ENCODE peak calls at places on chromosome 5, in six cellular contexts. One of them, this sample, is unnamed.

GRCh38 chr5:96714951-96715451 is 52.8 kb downstream of the CAST start:
- DNase-seq in mesenchymal stem cell: peak
- DNase-seq in neuronal stem cell: peak
- DNase-seq in H1: no peak
- DNase-seq in IMR-90: peak
- DNase-seq in H9: peak
- DNase-seq in this sample: peak

GRCh38 chr5:143229896-143230675 is 173.4 kb downstream of the NR3C1 start:
- DNase-seq in H9: no peak
- DNase-seq in mesenchymal stem cell: no peak
- DNase-seq in IMR-90: no peak
- DNase-seq in neuronal stem cell: no peak
- DNase-seq in H1: no peak
- DNase-seq in this sample: no peak

GRCh38 chr5:173554989-173555705 is 61.3 kb downstream of the BOD1 start:
- DNase-seq in mesenchymal stem cell: no peak
- DNase-seq in neuronal stem cell: no peak
- DNase-seq in H1: no peak
- DNase-seq in IMR-90: no peak
- DNase-seq in H9: no peak
- DNase-seq in this sample: no peak

GRCh38 chr5:180860273-180860886 is 696 bp downstream of the ZFP62 start:
- DNase-seq in H9: peak
- DNase-seq in mesenchymal stem cell: peak
- DNase-seq in IMR-90: no peak
- DNase-seq in H1: peak
- DNase-seq in neuronal stem cell: no peak
- DNase-seq in this sample: no peak

GRCh38 chr5:143552680-143553079 is 149.2 kb upstream of the NR3C1 start:
- DNase-seq in H1: no peak
- DNase-seq in neuronal stem cell: no peak
- DNase-seq in IMR-90: no peak
- DNase-seq in H9: no peak
- DNase-seq in mesenchymal stem cell: no peak
- DNase-seq in this sample: no peak

GRCh38 chr5:36875051-36875788 is 1.3 kb upstream of the NIPBL start:
- DNase-seq in H9: peak
- DNase-seq in IMR-90: peak
- DNase-seq in H1: no peak
- DNase-seq in neuronal stem cell: peak
- DNase-seq in mesenchymal stem cell: peak
- DNase-seq in this sample: peak

GRCh38 chr5:58849995-58850667 is 267.3 kb downstream of the RAB3C start:
- DNase-seq in H1: no peak
- DNase-seq in IMR-90: peak
- DNase-seq in mesenchymal stem cell: peak
- DNase-seq in H9: no peak
- DNase-seq in neuronal stem cell: peak
- DNase-seq in this sample: peak

GRCh38 chr5:164663223-164663989 is 1158.0 kb downstream of the MAT2B start:
- DNase-seq in H9: no peak
- DNase-seq in IMR-90: peak
- DNase-seq in H1: no peak
- DNase-seq in mesenchymal stem cell: no peak
- DNase-seq in neuronal stem cell: no peak
- DNase-seq in this sample: peak

GRCh38 chr5:8522635-8523034 is 653.7 kb downstream of the MTRR start:
- DNase-seq in neuronal stem cell: no peak
- DNase-seq in H1: no peak
- DNase-seq in IMR-90: no peak
- DNase-seq in H9: no peak
- DNase-seq in mesenchymal stem cell: no peak
- DNase-seq in this sample: no peak

GRCh38 chr5:177484902-177485549 is 11.6 kb upstream of the DBN1 start:
- DNase-seq in mesenchymal stem cell: no peak
- DNase-seq in neuronal stem cell: no peak
- DNase-seq in H1: no peak
- DNase-seq in IMR-90: no peak
- DNase-seq in H9: no peak
- DNase-seq in this sample: no peak
- H4K91ac ChIP-seq in mesenchymal stem cell: no peak
- H4K91ac ChIP-seq in neuronal stem cell: no peak
- H4K91ac ChIP-seq in H1: peak
- H4K91ac ChIP-seq in IMR-90: no peak
- H4K91ac ChIP-seq in H9: no peak
- H4K91ac ChIP-seq in this sample: no peak

GRCh38 chr5:39117401-39117800 is 43.2 kb upstream of the RICTOR start:
- DNase-seq in IMR-90: peak
- DNase-seq in neuronal stem cell: no peak
- DNase-seq in mesenchymal stem cell: no peak
- DNase-seq in H1: no peak
- DNase-seq in H9: no peak
- DNase-seq in this sample: no peak

GRCh38 chr5:39115644-39116346 is 41.6 kb upstream of the RICTOR start:
- DNase-seq in neuronal stem cell: no peak
- DNase-seq in IMR-90: no peak
- DNase-seq in mesenchymal stem cell: no peak
- DNase-seq in H1: no peak
- DNase-seq in H9: no peak
- DNase-seq in this sample: no peak

GRCh38 chr5:39114155-39114554 is 40.0 kb upstream of the RICTOR start:
- DNase-seq in H1: no peak
- DNase-seq in mesenchymal stem cell: no peak
- DNase-seq in H9: no peak
- DNase-seq in neuronal stem cell: no peak
- DNase-seq in IMR-90: no peak
- DNase-seq in this sample: no peak

GRCh38 chr5:39118638-39119037 is 44.4 kb upstream of the RICTOR start:
- DNase-seq in IMR-90: no peak
- DNase-seq in neuronal stem cell: no peak
- DNase-seq in H1: no peak
- DNase-seq in mesenchymal stem cell: no peak
- DNase-seq in H9: no peak
- DNase-seq in this sample: no peak

GRCh38 chr5:39116347-39116899 is 42.2 kb upstream of the RICTOR start:
- DNase-seq in H9: no peak
- DNase-seq in neuronal stem cell: no peak
- DNase-seq in H1: no peak
- DNase-seq in mesenchymal stem cell: no peak
- DNase-seq in IMR-90: no peak
- DNase-seq in this sample: peak
- H4K91ac ChIP-seq in H9: no peak
- H4K91ac ChIP-seq in neuronal stem cell: no peak
- H4K91ac ChIP-seq in H1: no peak
- H4K91ac ChIP-seq in mesenchymal stem cell: no peak
- H4K91ac ChIP-seq in IMR-90: no peak
- H4K91ac ChIP-seq in this sample: no peak

GRCh38 chr5:34627794-34628193 is 28.3 kb upstream of the RAI14 start:
- DNase-seq in H9: no peak
- DNase-seq in neuronal stem cell: no peak
- DNase-seq in H1: no peak
- DNase-seq in mesenchymal stem cell: peak
- DNase-seq in IMR-90: peak
- DNase-seq in this sample: peak
- H4K91ac ChIP-seq in H9: no peak
- H4K91ac ChIP-seq in neuronal stem cell: no peak
- H4K91ac ChIP-seq in H1: no peak
- H4K91ac ChIP-seq in mesenchymal stem cell: no peak
- H4K91ac ChIP-seq in IMR-90: peak
- H4K91ac ChIP-seq in this sample: no peak

DNA sequence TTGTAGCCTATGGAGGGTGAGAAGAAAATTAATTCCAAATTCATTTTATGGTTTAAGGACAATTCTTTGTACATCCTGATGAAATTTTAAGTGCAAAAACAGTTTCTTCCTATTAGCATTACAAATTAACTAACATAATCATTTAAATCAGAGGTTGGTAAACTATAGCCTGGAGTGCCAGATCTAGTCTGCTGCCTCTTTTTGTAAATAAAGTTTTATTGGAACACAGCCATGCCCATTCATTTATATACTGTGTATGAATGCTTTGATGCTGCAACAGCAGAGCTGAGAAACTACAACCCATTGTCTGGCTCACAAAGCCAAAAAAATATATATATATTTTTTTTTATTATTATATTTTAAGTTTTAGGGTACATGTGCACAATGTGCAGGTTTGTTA is 80.2 kb downstream of the FNIP1 start:
- DNase-seq in IMR-90: no peak
- DNase-seq in neuronal stem cell: no peak
- DNase-seq in mesenchymal stem cell: no peak
- DNase-seq in H1: no peak
- DNase-seq in H9: no peak
- DNase-seq in this sample: no peak
- H4K91ac ChIP-seq in IMR-90: no peak
- H4K91ac ChIP-seq in neuronal stem cell: no peak
- H4K91ac ChIP-seq in mesenchymal stem cell: no peak
- H4K91ac ChIP-seq in H1: no peak
- H4K91ac ChIP-seq in H9: no peak
- H4K91ac ChIP-seq in this sample: no peak

This sample was measured in trophoblast cell.